ENCODE peak calls at places on chromosomes 2 and 18, in five cellular contexts. O is GM12878, D is WERI-Rb-1, R is Panc1, T is dorsolateral prefrontal cortex. L is an unnamed sample.
A peak's percentile ranks its signal among the peaks of the same experiment; 100 is the strongest.

GRCh38 chr2:888211-888801 is 62.3 kb upstream of the SNTG2 start:
- DNase-seq in O (no peak), D (no peak), R (no peak), T (no peak), L (no peak)

GRCh38 chr2:199707584-199708185 is 143.3 kb downstream of the FTCDNL1 start:
- DNase-seq in O (no peak), D (no peak), R (no peak), T (no peak), L (no peak)

GRCh38 chr2:240437861-240438809 is 2.7 kb downstream of the GPC1 start:
- DNase-seq in O (no peak), D (peak; percentile 64), R (peak; percentile 36), T (peak; percentile 84), L (peak; percentile 56)

GRCh38 chr2:437772-438393 is 150.0 kb upstream of the ALKAL2 start:
- DNase-seq in O (no peak), D (peak; percentile 73), R (no peak), T (no peak), L (peak; percentile 30)

GRCh38 chr2:46798998-46799698 is 116.5 kb downstream of the MCFD2 start:
- DNase-seq in O (no peak), D (peak; percentile 70), R (no peak), T (no peak), L (no peak)

GRCh38 chr2:108916397-108917077 is 72.5 kb downstream of the EDAR start:
- DNase-seq in O (no peak), D (no peak), R (no peak), T (no peak), L (no peak)

GRCh38 chr2:203914546-203915169 is 21.9 kb upstream of the ICOS start:
- DNase-seq in O (no peak), D (no peak), R (no peak), T (no peak), L (no peak)

GRCh38 chr2:107197601-107198000 is 311.6 kb upstream of the ST6GAL2 start:
- DNase-seq in O (no peak), D (no peak), R (no peak), T (no peak), L (no peak)

GRCh38 chr2:169082995-169083394 is 13.6 kb downstream of the DHRS9 start:
- DNase-seq in O (peak; percentile 23), D (no peak), R (no peak), T (no peak), L (no peak)

GRCh38 chr2:101305492-101306123 is 2.9 kb downstream of the RNF149 start:
- DNase-seq in O (no peak), D (peak; percentile 22), R (no peak), T (no peak), L (no peak)

GRCh38 chr2:165203689-165204559 is at the start of gene SCN3A:
- DNase-seq in O (no peak), D (peak; percentile 28), R (peak; percentile 22), T (no peak), L (no peak)

GRCh38 chr2:54073796-54074195 is 41.6 kb upstream of the ACYP2 start:
- DNase-seq in O (no peak), D (no peak), R (no peak), T (no peak), L (no peak)

GRCh38 chr2:232310690-232311089 is 67.9 kb upstream of the ALPP start:
- DNase-seq in O (no peak), D (no peak), R (no peak), T (no peak), L (no peak)

GRCh38 chr2:119424284-119425118 is 7.2 kb upstream of the TMEM37 start:
- DNase-seq in O (no peak), D (no peak), R (no peak), T (no peak), L (no peak)

GRCh38 chr2:68282814-68283812 is 30.8 kb upstream of the PPP3R1 start:
- DNase-seq in O (no peak), D (peak; percentile 43), R (peak; percentile 24), T (no peak), L (peak; percentile 7)

GRCh38 chr2:40037303-40037702 is 258.2 kb upstream of the THUMPD2 start:
- DNase-seq in O (no peak), D (no peak), R (no peak), T (no peak), L (no peak)

GRCh38 chr2:208586516-208586915 is 179.9 kb downstream of the PTH2R start:
- DNase-seq in O (no peak), D (no peak), R (no peak), T (no peak), L (no peak)

GRCh38 chr18:58859935-58860334 is 4.7 kb upstream of the ZNF532 start:
- DNase-seq in O (no peak), D (peak; percentile 47), R (no peak), T (no peak), L (no peak)

GRCh38 chr2:234032301-234032856 is 18.1 kb upstream of the SPP2 start:
- DNase-seq in O (no peak), D (no peak), R (no peak), T (no peak), L (no peak)

GRCh38 chr18:10234281-10234680 is 220.2 kb upstream of the APCDD1 start:
- DNase-seq in O (no peak), D (no peak), R (no peak), T (no peak), L (no peak)

GRCh38 chr18:35920623-35921022 is 51.9 kb upstream of the RMP24 start:
- DNase-seq in O (no peak), D (no peak), R (no peak), T (no peak), L (no peak)

GRCh38 chr2:164620873-164621760 is at the start of gene GRB14:
- DNase-seq in O (no peak), D (peak; percentile 77), R (no peak), T (no peak), L (peak; percentile 6)

GRCh38 chr2:8264981-8265380 is 416.9 kb upstream of the ID2 start:
- DNase-seq in O (no peak), D (no peak), R (no peak), T (no peak), L (no peak)

GRCh38 chr2:85244798-85245197 is 83.0 kb downstream of the TGOLN2 start:
- DNase-seq in O (no peak), D (no peak), R (no peak), T (no peak), L (no peak)

GRCh38 chr2:6353669-6354068 is 512.0 kb downstream of the CMPK2 start:
- DNase-seq in O (peak; percentile 79), D (no peak), R (no peak), T (no peak), L (peak; percentile 46)

GRCh38 chr2:10550206-10551001 is 102.3 kb upstream of the ODC1 start:
- DNase-seq in O (no peak), D (no peak), R (no peak), T (no peak), L (no peak)

GRCh38 chr18:26540041-26540628 is 8.2 kb downstream of the KCTD1 start:
- DNase-seq in O (no peak), D (no peak), R (no peak), T (no peak), L (no peak)

GRCh38 chr2:37301408-37301807 is 23.2 kb downstream of the PRKD3 start:
- DNase-seq in O (no peak), D (no peak), R (no peak), T (no peak), L (no peak)

GRCh38 chr2:231127480-231127879 is 2.6 kb upstream of the HTR2B start:
- DNase-seq in O (no peak), D (no peak), R (no peak), T (no peak), L (no peak)

GRCh38 chr2:231126123-231126522 is 1.3 kb upstream of the HTR2B start:
- DNase-seq in O (no peak), D (no peak), R (no peak), T (no peak), L (no peak)

GRCh38 chr2:231124833-231125232 is at the start of gene HTR2B:
- DNase-seq in O (no peak), D (no peak), R (no peak), T (no peak), L (peak; percentile 16)

GRCh38 chr2:231123362-231123898 is 1.4 kb downstream of the HTR2B start:
- DNase-seq in O (peak; percentile 16), D (no peak), R (no peak), T (no peak), L (peak; percentile 13)

GRCh38 chr2:231125272-231125671 is 430 bp upstream of the HTR2B start:
- DNase-seq in O (no peak), D (no peak), R (no peak), T (no peak), L (no peak)
- H3K4me3 ChIP-seq in O (no peak overlapping the region), D (no peak overlapping the region), R (no peak overlapping the region), T (no peak overlapping the region), L (no peak overlapping the region)

DNA sequence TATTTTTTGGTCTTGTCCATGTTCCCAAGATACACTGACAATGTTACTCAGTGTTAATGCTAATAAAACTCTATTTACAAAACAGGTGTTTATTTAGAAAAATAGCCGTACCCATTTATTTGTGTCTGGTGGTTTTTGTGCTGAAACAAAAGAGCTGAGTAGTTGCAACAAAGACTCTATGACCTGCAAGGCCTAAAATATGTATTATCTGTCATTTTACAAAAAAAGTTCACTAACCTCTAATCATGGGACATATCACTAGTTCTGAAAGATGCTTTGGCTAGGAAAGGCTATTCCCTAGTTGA is 59.2 kb upstream of the SLC25A52 start:
- DNase-seq in O (no peak), D (no peak), R (no peak), T (no peak), L (no peak)
- TF ChIP-seq CTCF in O (no peak), D (no peak), R (peak; percentile 30), T (no peak), L (no peak)

GRCh38 chr2:235554936-235555335 is 61.1 kb downstream of the AGAP1 start:
- DNase-seq in O (no peak), D (no peak), R (no peak), T (no peak), L (no peak)

GRCh38 chr2:235555356-235555755 is 61.5 kb downstream of the AGAP1 start:
- DNase-seq in O (no peak), D (no peak), R (no peak), T (no peak), L (no peak)

GRCh38 chr2:235553696-235554100 is 59.9 kb downstream of the AGAP1 start:
- DNase-seq in O (no peak), D (no peak), R (no peak), T (no peak), L (no peak)

GRCh38 chr2:235553291-235553690 is 59.4 kb downstream of the AGAP1 start:
- DNase-seq in O (no peak), D (no peak), R (no peak), T (no peak), L (no peak)

DNA sequence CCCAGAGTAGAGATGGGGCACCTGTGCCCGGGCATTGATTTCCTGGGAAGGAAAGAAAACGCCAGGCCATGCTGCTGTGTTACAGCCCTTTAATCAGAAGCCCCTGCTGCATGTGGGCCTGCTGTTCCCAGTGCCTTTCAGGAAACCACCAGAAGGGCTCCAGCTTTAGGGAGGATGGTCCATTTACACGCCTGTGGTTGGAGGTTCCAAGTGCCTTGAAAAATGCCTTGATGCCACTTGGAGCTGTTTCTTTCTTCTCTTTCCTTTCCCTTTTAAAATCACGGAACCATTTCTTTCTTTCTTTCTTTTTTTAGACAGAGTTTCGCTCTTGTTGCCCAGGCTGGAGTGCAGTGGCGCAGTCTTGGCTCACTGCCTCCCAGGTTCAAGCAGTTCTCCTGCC is 60.5 kb downstream of the AGAP1 start:
- DNase-seq in O (no peak), D (no peak), R (no peak), T (no peak), L (no peak)
- H3K4me3 ChIP-seq in O (no peak overlapping the region), D (no peak overlapping the region), R (no peak overlapping the region), T (no peak overlapping the region), L (no peak overlapping the region)

GRCh38 chr2:96108578-96109561 is 7.5 kb downstream of the ADRA2B start:
- DNase-seq in O (no peak), D (peak; percentile 57), R (no peak), T (no peak), L (no peak)
- TF ChIP-seq CTCF in O (no peak), D (no peak), R (no peak), T (no peak), L (no peak)